ENCODE peak calls at places on chromosome 10, in ten cellular contexts. I is choroid plexus epithelial cell, J is fibroblast of pulmonary artery, D is mucosa of descending colon, E is GM06990, K is fibroblast of lung, U is neural progenitor cell, Y is sigmoid colon, O is Calu3, T is GM10248. F is an unnamed sample.
A peak's percentile ranks its signal among the peaks of the same experiment; 100 is the strongest.

GRCh38 chr10:20885678-20886077 is 11.4 kb downstream of the NEBL start:
- DNase-seq in D (no peak), Y (no peak), T (no peak), O (peak; percentile 4), E (no peak), K (peak; percentile 20), I (no peak), J (peak; percentile 24), U (no peak), F (peak; percentile 51)

GRCh38 chr10:25226775-25227682 is 52.2 kb downstream of the GPR158 start:
- DNase-seq in K (peak; percentile 53), Y (no peak), I (peak; percentile 74), D (peak; percentile 40), E (no peak), J (peak; percentile 75), O (peak; percentile 59), U (peak; percentile 76), T (peak; percentile 8), F (peak; percentile 19)

GRCh38 chr10:79069325-79070090 is 742 bp downstream of the ZMIZ1 start:
- DNase-seq in O (peak; percentile 56), Y (peak; percentile 81), I (peak; percentile 60), E (peak; percentile 32), J (peak; percentile 53), K (peak; percentile 44), T (peak; percentile 66), U (peak; percentile 70), D (peak; percentile 59), F (peak; percentile 64)

GRCh38 chr10:88004451-88004850 is 141.0 kb downstream of the PTEN start:
- DNase-seq in T (no peak), U (no peak), D (no peak), J (peak; percentile 55), K (peak; percentile 75), Y (no peak), I (peak; percentile 64), E (no peak), O (no peak), F (peak; percentile 8)

GRCh38 chr10:122490268-122490667 is 28.9 kb downstream of the HTRA1 start:
- DNase-seq in I (peak; percentile 35), J (peak; percentile 57), D (no peak), T (no peak), K (peak; percentile 73), E (no peak), O (no peak), U (no peak), Y (no peak), F (no peak)

GRCh38 chr10:100106865-100107264 is 25.2 kb upstream of the CPN1 start:
- DNase-seq in O (no peak), I (no peak), U (no peak), K (no peak), D (no peak), E (no peak), J (no peak), T (no peak), Y (no peak), F (no peak)

GRCh38 chr10:87659571-87660483 is at the start of gene PAPSS2:
- DNase-seq in Y (peak; percentile 87), U (peak; percentile 78), E (peak; percentile 36), I (peak; percentile 79), O (peak; percentile 46), T (peak; percentile 42), K (peak; percentile 76), J (peak; percentile 83), D (peak; percentile 65), F (peak; percentile 37)

GRCh38 chr10:132891313-132891712 is 51.1 kb downstream of the CFAP46 start:
- DNase-seq in D (no peak), O (no peak), E (no peak), K (no peak), J (no peak), U (no peak), T (no peak), I (no peak), Y (no peak), F (no peak)

DNA sequence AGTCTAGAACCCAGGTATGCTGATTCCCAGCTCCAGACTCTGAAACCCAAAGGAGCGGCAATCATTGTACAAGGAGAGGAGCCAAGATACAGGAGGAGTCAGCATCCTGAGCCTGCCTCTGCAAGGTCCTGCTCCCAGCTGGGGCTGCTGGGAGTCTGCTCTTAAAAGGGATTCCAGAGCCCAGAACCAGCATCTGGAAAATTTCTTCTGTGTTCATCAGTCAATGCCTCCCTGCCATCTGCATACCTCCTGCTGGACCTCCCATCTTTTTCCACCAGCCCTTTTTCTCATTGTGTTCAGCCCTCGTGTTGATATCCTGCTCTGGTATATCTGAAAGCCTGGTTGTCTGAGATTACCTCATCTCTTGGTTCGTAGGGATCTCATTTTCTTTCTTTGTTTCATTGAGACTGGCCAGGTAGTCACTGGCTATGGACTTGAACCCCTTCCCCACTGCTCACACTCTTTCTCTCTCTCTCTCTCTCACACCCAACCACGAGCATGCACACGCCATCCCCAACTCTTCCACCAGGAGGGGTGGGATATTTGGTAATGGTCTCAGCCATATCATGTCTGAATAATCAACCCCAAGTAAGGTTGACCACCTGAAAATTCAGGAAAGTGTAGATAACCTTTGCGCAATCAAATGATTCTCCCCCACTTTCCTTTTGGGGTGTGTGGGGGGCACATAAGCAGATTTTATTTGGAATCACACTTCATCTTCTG is 608.8 kb downstream of the LRMDA start:
- DNase-seq in T (no peak), I (peak; percentile 7), J (no peak), E (no peak), D (no peak), U (no peak), Y (no peak), K (no peak), O (no peak), F (no peak)
- TF ChIP-seq CTCF in T (no peak), I (peak; percentile 43), J (peak; percentile 16), E (no peak), D (no peak), U (peak; percentile 40), Y (no peak), K (peak; percentile 15), O (peak; percentile 21), F (no peak)

GRCh38 chr10:5293691-5294550 is 70.8 kb upstream of the UCN3 start:
- DNase-seq in K (peak; percentile 6), D (peak; percentile 83), Y (no peak), O (peak; percentile 82), U (peak; percentile 91), E (peak; percentile 31), T (peak; percentile 48), J (peak; percentile 55), I (peak; percentile 77), F (peak; percentile 25)
- TF ChIP-seq CTCF in K (peak; percentile 50), D (peak; percentile 44), Y (peak; percentile 6), O (peak; percentile 64), U (peak; percentile 77), E (peak; percentile 66), T (peak; percentile 35), J (peak; percentile 56), I (peak; percentile 84), F (no peak)

GRCh38 chr10:6580279-6581029 is 378 bp upstream of the PRKCQ start:
- DNase-seq in K (peak; percentile 56), D (peak; percentile 84), E (peak; percentile 53), Y (peak; percentile 72), U (peak; percentile 91), T (peak; percentile 86), O (peak; percentile 89), I (peak; percentile 51), J (peak; percentile 66), F (peak; percentile 59)
- TF ChIP-seq CTCF in K (peak; percentile 30), D (peak; percentile 72), E (no peak), Y (no peak), U (peak; percentile 57), T (peak; percentile 68), O (peak; percentile 66), I (peak; percentile 42), J (peak; percentile 15), F (peak; percentile 79)

GRCh38 chr10:44965651-44966097 is 6.1 kb downstream of the RASSF4 start:
- DNase-seq in J (no peak), U (no peak), D (no peak), E (no peak), T (no peak), O (no peak), K (no peak), Y (no peak), I (no peak), F (no peak)

GRCh38 chr10:44966129-44966815 is 6.7 kb downstream of the RASSF4 start:
- DNase-seq in K (no peak), T (no peak), O (no peak), U (no peak), Y (no peak), E (no peak), J (no peak), D (no peak), I (peak; percentile 38), F (no peak)

GRCh38 chr10:44968101-44968886 is 8.7 kb downstream of the RASSF4 start:
- DNase-seq in Y (peak; percentile 83), O (no peak), I (peak; percentile 67), J (peak; percentile 67), D (no peak), E (no peak), T (no peak), U (no peak), K (no peak), F (no peak)

GRCh38 chr10:44967596-44967995 is 8.0 kb downstream of the RASSF4 start:
- DNase-seq in Y (peak; percentile 76), I (no peak), E (no peak), U (no peak), D (no peak), K (no peak), T (no peak), J (no peak), O (no peak), F (no peak)

GRCh38 chr10:44966816-44967509 is 7.4 kb downstream of the RASSF4 start:
- DNase-seq in K (no peak), E (no peak), Y (no peak), U (no peak), D (no peak), O (no peak), J (no peak), I (peak; percentile 40), T (no peak), F (no peak)
- TF ChIP-seq CTCF in K (peak; percentile 15), E (peak; percentile 18), Y (no peak), U (peak; percentile 34), D (no peak), O (no peak), J (peak; percentile 25), I (no peak), T (peak; percentile 11), F (no peak)

DNA sequence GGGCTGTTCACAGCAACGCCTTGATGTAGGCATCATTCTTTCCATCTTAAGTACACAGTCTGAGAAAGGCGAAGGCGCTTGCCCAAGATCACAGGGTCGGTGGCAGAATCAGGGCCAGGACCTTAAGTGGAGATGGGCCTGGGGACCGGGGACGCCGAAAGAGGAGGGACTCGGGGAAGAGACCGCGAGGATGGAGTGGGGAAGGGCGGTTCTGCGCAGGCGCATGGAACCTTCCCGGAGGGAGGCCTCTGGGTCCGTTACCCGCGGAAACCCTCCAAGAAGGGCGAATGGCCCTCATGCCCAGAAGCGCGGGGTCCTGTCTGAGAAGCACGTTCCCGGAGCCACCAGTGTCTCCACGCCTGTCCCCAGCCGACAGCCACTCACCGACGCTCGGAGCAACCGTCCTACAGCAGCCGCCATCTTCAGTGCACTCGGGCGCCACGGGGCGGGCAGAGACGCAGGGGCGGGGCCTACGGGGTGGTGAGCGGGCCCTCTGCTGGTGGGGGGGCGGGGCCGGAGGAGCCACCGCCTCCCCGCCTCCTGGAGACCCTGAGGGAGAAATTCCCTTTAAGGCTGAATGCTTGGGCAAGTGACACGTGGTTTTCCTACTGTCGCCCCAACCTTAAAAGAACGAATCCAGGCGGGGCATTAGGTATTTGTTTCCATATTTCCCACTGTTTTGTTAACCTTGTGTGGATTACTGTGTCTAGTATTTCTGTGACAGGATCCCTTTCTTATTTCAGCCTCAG is at the start of gene PRDX3:
- DNase-seq in U (peak; percentile 97), J (peak; percentile 88), Y (peak; percentile 96), I (peak; percentile 91), E (peak; percentile 93), K (peak; percentile 87), D (peak; percentile 95), T (peak; percentile 91), O (peak; percentile 94), F (peak; percentile 90)
- TF ChIP-seq CTCF in U (no peak), J (no peak), Y (no peak), I (no peak), E (peak; percentile 27), K (no peak), D (peak; percentile 22), T (no peak), O (no peak), F (no peak)

GRCh38 chr10:59167512-59167911 is 8.9 kb upstream of the PHYHIPL start:
- DNase-seq in O (no peak), U (no peak), E (no peak), T (no peak), J (no peak), D (no peak), I (no peak), K (no peak), Y (no peak), F (no peak)
- TF ChIP-seq CTCF in O (no peak), U (no peak), E (no peak), T (no peak), J (no peak), D (no peak), I (no peak), K (no peak), Y (no peak), F (no peak)

F was measured in RWPE1.